ENCODE peak calls at places on chromosome 5, in eight cellular contexts. P, B, R, N, M, C, K and D are unnamed samples.

GRCh38 chr5:152593388-152593787 is 188.3 kb upstream of the NMUR2 start:
- DNase-seq in P (no peak), B (no peak), R (no peak), N (no peak), M (no peak), C (no peak), K (no peak), D (no peak)

GRCh38 chr5:91381774-91382492 is 1.2 kb downstream of the ARRDC3 start:
- DNase-seq in P (peak; percentile 87), B (peak; percentile 91), R (peak; percentile 29), N (peak; percentile 82), M (peak; percentile 95), C (peak; percentile 61), K (peak; percentile 72), D (peak; percentile 46)

GRCh38 chr5:93677344-93678021 is 63.9 kb downstream of the POU5F2 start:
- DNase-seq in P (peak; percentile 31), B (peak; percentile 59), R (peak; percentile 37), N (peak; percentile 77), M (peak; percentile 87), C (peak; percentile 85), K (peak; percentile 95), D (peak; percentile 79)

GRCh38 chr5:91033370-91033769 is 349.7 kb downstream of the ARRDC3 start:
- DNase-seq in P (no peak), B (no peak), R (no peak), N (no peak), M (no peak), C (no peak), K (no peak), D (no peak)

GRCh38 chr5:178203670-178204204 is 596 bp upstream of the HNRNPAB start:
- DNase-seq in P (no peak), B (no peak), R (no peak), N (no peak), M (peak; percentile 87), C (no peak), K (no peak), D (no peak)

GRCh38 chr5:178483620-178484019 is 106.6 kb downstream of the COL23A1 start:
- DNase-seq in P (peak; percentile 41), B (peak; percentile 59), R (no peak), N (no peak), M (no peak), C (no peak), K (no peak), D (no peak)

GRCh38 chr5:169474226-169474625 is 109.3 kb upstream of the SPDL1 start:
- DNase-seq in P (no peak), B (no peak), R (no peak), N (no peak), M (no peak), C (no peak), K (peak; percentile 8), D (no peak)

GRCh38 chr5:142827934-142828576 is 57.9 kb downstream of the ARHGAP26 start:
- DNase-seq in P (no peak), B (no peak), R (no peak), N (no peak), M (no peak), C (no peak), K (no peak), D (no peak)

GRCh38 chr5:169626779-169627178 is 10.3 kb upstream of the DOCK2 start:
- DNase-seq in P (no peak), B (no peak), R (no peak), N (no peak), M (no peak), C (peak; percentile 76), K (peak; percentile 98), D (peak; percentile 91)

GRCh38 chr5:160469156-160470144 is 47.8 kb downstream of the PTTG1 start:
- DNase-seq in P (no peak), B (no peak), R (no peak), N (no peak), M (no peak), C (no peak), K (no peak), D (no peak)

GRCh38 chr5:23389543-23390215 is 117.7 kb upstream of the PRDM9 start:
- DNase-seq in P (no peak), B (no peak), R (no peak), N (no peak), M (no peak), C (no peak), K (no peak), D (no peak)

GRCh38 chr5:72951850-72952468 is 3.9 kb upstream of the FCHO2 start:
- DNase-seq in P (no peak), B (peak; percentile 23), R (no peak), N (no peak), M (no peak), C (no peak), K (no peak), D (no peak)

GRCh38 chr5:72465068-72465467 is 42.1 kb downstream of the ZNF366 start:
- DNase-seq in P (no peak), B (no peak), R (no peak), N (no peak), M (no peak), C (no peak), K (no peak), D (no peak)

GRCh38 chr5:142600611-142601360 is 85.1 kb downstream of the FGF1 start:
- DNase-seq in P (no peak), B (peak; percentile 59), R (peak; percentile 35), N (no peak), M (no peak), C (no peak), K (peak; percentile 82), D (no peak)

GRCh38 chr5:171630047-171630669 is 155.5 kb upstream of the SMIM23 start:
- DNase-seq in P (peak; percentile 54), B (peak; percentile 10), R (peak; percentile 70), N (peak; percentile 76), M (peak; percentile 85), C (no peak), K (no peak), D (no peak)

GRCh38 chr5:111072949-111073682 is 1.6 kb downstream of the TSLP start:
- DNase-seq in P (peak; percentile 74), B (peak; percentile 20), R (peak; percentile 76), N (peak; percentile 49), M (peak; percentile 85), C (no peak), K (no peak), D (no peak)

GRCh38 chr5:81631124-81631523 is 119.8 kb downstream of the SSBP2 start:
- DNase-seq in P (no peak), B (no peak), R (no peak), N (no peak), M (no peak), C (no peak), K (no peak), D (no peak)

GRCh38 chr5:81630721-81631120 is 120.2 kb downstream of the SSBP2 start:
- DNase-seq in P (no peak), B (no peak), R (no peak), N (no peak), M (no peak), C (no peak), K (no peak), D (no peak)

GRCh38 chr5:81629986-81630385 is 120.9 kb downstream of the SSBP2 start:
- DNase-seq in P (no peak), B (no peak), R (no peak), N (no peak), M (no peak), C (no peak), K (no peak), D (no peak)

DNA sequence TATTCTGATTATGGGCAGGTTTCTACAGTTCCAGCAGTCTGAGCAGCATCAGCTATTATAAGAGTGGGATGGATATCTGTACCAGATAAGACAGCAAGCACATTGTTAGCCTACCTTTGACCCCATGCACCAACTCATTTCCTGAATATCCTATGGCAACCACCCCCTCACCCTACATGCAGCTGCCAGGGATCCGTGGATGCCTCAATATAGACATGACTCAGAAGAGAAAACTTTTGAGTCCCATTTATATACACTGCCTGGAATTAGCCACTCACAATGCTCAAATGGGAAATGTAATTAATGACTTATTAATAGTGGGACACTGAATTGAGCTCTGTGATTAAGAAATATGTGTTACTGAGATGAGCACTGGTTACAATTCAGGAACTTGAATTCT is 124.4 kb downstream of the SSBP2 start:
- DNase-seq in P (no peak), B (no peak), R (no peak), N (no peak), M (no peak), C (peak; percentile 51), K (no peak), D (peak; percentile 33)
- H3K4me3 ChIP-seq in P (no peak overlapping the region), B (no peak overlapping the region), R (no peak overlapping the region), N (no peak overlapping the region), M (no peak overlapping the region), C (no peak overlapping the region), K (no peak overlapping the region), D (no peak overlapping the region)

GRCh38 chr5:154646841-154647759 is 108.1 kb upstream of the LARP1 start:
- DNase-seq in P (peak; percentile 45), B (peak; percentile 93), R (peak; percentile 43), N (peak; percentile 90), M (peak; percentile 78), C (peak; percentile 26), K (no peak), D (no peak)
- H3K4me3 ChIP-seq in P (no peak overlapping the region), B (no peak overlapping the region), R (peak overlapping the region; percentile 42), N (peak overlapping the region; percentile 35), M (peak overlapping the region; percentile 59), C (peak overlapping the region; percentile 16), K (peak overlapping the region; percentile 6), D (peak overlapping the region; percentile 29)

GRCh38 chr5:176368726-176369125 is 3.4 kb downstream of the ARL10 start:
- DNase-seq in P (no peak), B (no peak), R (no peak), N (no peak), M (no peak), C (no peak), K (no peak), D (no peak)

GRCh38 chr5:176364765-176365662 is at the start of gene ARL10:
- DNase-seq in P (no peak), B (no peak), R (peak; percentile 57), N (peak; percentile 57), M (no peak), C (no peak), K (no peak), D (no peak)

GRCh38 chr5:176365663-176366574 is 632 bp downstream of the ARL10 start:
- DNase-seq in P (no peak), B (peak; percentile 10), R (peak; percentile 59), N (no peak), M (peak; percentile 84), C (no peak), K (no peak), D (no peak)

GRCh38 chr5:176369934-176370711 is 4.8 kb downstream of the ARL10 start:
- DNase-seq in P (no peak), B (no peak), R (no peak), N (no peak), M (no peak), C (no peak), K (no peak), D (no peak)

DNA sequence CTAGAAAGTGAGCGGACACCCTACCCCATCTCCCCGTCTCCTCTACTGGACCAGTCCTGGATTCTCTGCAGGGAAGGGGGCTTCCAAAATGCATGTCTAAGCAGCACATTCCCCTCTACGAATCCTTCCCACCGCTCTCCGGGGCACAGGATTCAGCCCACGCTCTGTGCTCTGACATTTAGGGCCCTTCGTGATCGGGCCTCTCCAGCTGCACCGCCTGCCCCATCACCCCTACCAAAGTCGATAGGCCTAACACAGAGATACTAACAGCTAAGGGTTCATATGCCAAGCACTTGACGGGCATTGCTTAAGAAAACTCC is 1.2 kb downstream of the ARL10 start:
- DNase-seq in P (no peak), B (no peak), R (no peak), N (no peak), M (no peak), C (no peak), K (no peak), D (no peak)
- H3K4me3 ChIP-seq in P (no peak overlapping the region), B (no peak overlapping the region), R (peak overlapping the region; percentile 74), N (no peak overlapping the region), M (peak overlapping the region; percentile 69), C (peak overlapping the region; percentile 78), K (peak overlapping the region; percentile 76), D (peak overlapping the region; percentile 70)

GRCh38 chr5:141515141-141515540 is 26.3 kb downstream of the PCDHGC5 start:
- DNase-seq in P (no peak), B (no peak), R (no peak), N (no peak), M (no peak), C (no peak), K (no peak), D (no peak)
- H3K4me3 ChIP-seq in P (no peak overlapping the region), B (no peak overlapping the region), R (no peak overlapping the region), N (no peak overlapping the region), M (no peak overlapping the region), C (no peak overlapping the region), K (no peak overlapping the region), D (no peak overlapping the region)